ENCODE peak calls at places on chromosomes 2 and 18, in seven cellular contexts. Y is ovary, R is right lobe of liver, A is IMR-90, X is vagina, G is tibial nerve, T is gastrocnemius medialis. O is an unnamed sample. For H3K4me1, the result is how much of the 10 kb centered on the place peaks cover.

GRCh38 chr2:192246297-192246696 is 51.6 kb upstream of the TMEFF2 start:
- DNase-seq in Y (no peak), R (no peak), A (no peak), X (no peak), G (no peak), T (no peak), O (no peak)

GRCh38 chr2:11505652-11506610 is 27.9 kb upstream of the GREB1 start:
- DNase-seq in Y (no peak), R (no peak), A (no peak), X (no peak), G (no peak), T (no peak), O (no peak)

GRCh38 chr2:112181571-112182290 is 43.5 kb downstream of the FBLN7 start:
- DNase-seq in Y (no peak), R (no peak), A (no peak), X (peak), G (no peak), T (no peak), O (no peak)

GRCh38 chr2:127201452-127201851 is 18.6 kb downstream of the CYP27C1 start:
- DNase-seq in Y (no peak), R (no peak), A (no peak), X (no peak), G (no peak), T (no peak), O (no peak)

GRCh38 chr18:49247786-49248185 is 212.7 kb downstream of the DYM start:
- DNase-seq in Y (no peak), R (no peak), A (peak), X (no peak), G (no peak), T (no peak), O (no peak)

GRCh38 chr18:45254683-45255082 is 360.6 kb upstream of the SLC14A2 start:
- DNase-seq in Y (peak), R (no peak), A (no peak), X (no peak), G (no peak), T (peak), O (no peak)

GRCh38 chr2:198314559-198315153 is 510.3 kb downstream of the PLCL1 start:
- DNase-seq in Y (no peak), R (no peak), A (peak), X (no peak), G (peak), T (no peak), O (no peak)

GRCh38 chr18:2787225-2787624 is 59.6 kb upstream of the EMILIN2 start:
- DNase-seq in Y (no peak), R (no peak), A (no peak), X (no peak), G (no peak), T (no peak), O (no peak)

GRCh38 chr2:61181382-61182058 is 19.5 kb downstream of the C2orf74 start:
- DNase-seq in Y (no peak), R (no peak), A (no peak), X (no peak), G (no peak), T (no peak), O (no peak)

GRCh38 chr18:23245461-23245860 is 110.2 kb downstream of the CABLES1 start:
- DNase-seq in Y (no peak), R (no peak), A (no peak), X (no peak), G (no peak), T (no peak), O (no peak)

GRCh38 chr2:149023091-149023490 is 15.4 kb upstream of the LYPD6B start:
- DNase-seq in Y (no peak), R (no peak), A (no peak), X (no peak), G (no peak), T (no peak), O (no peak)

GRCh38 chr2:101040761-101041160 is 38.7 kb downstream of the RPL31 start:
- DNase-seq in Y (no peak), R (no peak), A (no peak), X (no peak), G (no peak), T (no peak), O (no peak)

GRCh38 chr2:9335322-9335754 is 88.0 kb downstream of the ITGB1BP1 start:
- DNase-seq in Y (no peak), R (peak), A (no peak), X (no peak), G (no peak), T (no peak), O (no peak)

GRCh38 chr2:42110287-42110973 is 58.7 kb upstream of the EML4 start:
- DNase-seq in Y (no peak), R (no peak), A (peak), X (no peak), G (no peak), T (no peak), O (no peak)

GRCh38 chr18:73942081-73942625 is 205.5 kb downstream of the FBXO15 start:
- DNase-seq in Y (no peak), R (no peak), A (no peak), X (no peak), G (no peak), T (no peak), O (no peak)

GRCh38 chr18:29123706-29124530 is 947.0 kb upstream of the CDH2 start:
- DNase-seq in Y (no peak), R (no peak), A (no peak), X (no peak), G (no peak), T (no peak), O (no peak)

GRCh38 chr18:75694292-75694691 is 266.8 kb upstream of the SMIM21 start:
- DNase-seq in Y (no peak), R (no peak), A (no peak), X (no peak), G (no peak), T (no peak), O (no peak)

GRCh38 chr18:53283708-53284107 is 940.8 kb downstream of the MBD2 start:
- DNase-seq in Y (no peak), R (no peak), A (no peak), X (no peak), G (no peak), T (no peak), O (no peak)

DNA sequence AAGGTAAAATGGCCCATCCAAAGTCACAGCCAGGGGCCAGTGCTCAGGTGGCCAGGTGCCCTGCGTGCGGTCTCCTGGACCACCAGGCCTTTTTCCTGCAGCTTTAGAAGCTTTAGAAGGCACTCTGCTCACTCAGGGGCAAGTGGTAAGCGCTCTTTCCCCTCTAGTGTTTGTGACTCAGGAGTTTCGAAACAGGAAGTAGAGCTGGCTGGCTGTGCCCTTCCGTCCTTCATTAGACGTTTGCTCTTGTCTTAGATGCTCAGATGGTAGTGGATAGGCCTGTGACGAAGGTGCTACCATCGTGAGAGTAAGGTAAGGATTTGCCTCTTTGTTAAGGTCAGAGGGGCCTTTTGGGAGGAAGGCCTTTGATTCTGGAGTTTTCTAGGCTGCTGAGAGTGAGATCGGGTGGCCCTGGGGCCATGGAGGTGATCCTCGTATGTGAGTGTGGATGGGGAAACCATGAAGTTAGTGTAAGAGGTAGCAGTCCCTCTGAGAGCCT is at the start of gene CASP8:
- DNase-seq in Y (no peak), R (no peak), A (peak), X (no peak), G (peak), T (peak), O (no peak)
- H3K4me3 ChIP-seq in Y (no peak), R (peak), A (no peak), X (peak), G (peak), T (no peak), O (peak)

GRCh38 chr2:37654419-37654818 is 17.0 kb downstream of the CDC42EP3 start:
- DNase-seq in Y (no peak), R (no peak), A (no peak), X (no peak), G (no peak), T (peak), O (no peak)
- TF ChIP-seq POLR2A in Y (no peak), R (no peak), A (no peak), X (no peak), G (no peak), T (no peak), O (no peak)

GRCh38 chr2:27493948-27494283 is 1.1 kb downstream of the FNDC4 start:
- DNase-seq in Y (no peak), R (no peak), A (no peak), X (no peak), G (no peak), T (no peak), O (no peak)
- H3K4me1 ChIP-seq in Y (under half), R (under half), A (under half), X (under half), G (under half), T (under half), O (under half)

DNA sequence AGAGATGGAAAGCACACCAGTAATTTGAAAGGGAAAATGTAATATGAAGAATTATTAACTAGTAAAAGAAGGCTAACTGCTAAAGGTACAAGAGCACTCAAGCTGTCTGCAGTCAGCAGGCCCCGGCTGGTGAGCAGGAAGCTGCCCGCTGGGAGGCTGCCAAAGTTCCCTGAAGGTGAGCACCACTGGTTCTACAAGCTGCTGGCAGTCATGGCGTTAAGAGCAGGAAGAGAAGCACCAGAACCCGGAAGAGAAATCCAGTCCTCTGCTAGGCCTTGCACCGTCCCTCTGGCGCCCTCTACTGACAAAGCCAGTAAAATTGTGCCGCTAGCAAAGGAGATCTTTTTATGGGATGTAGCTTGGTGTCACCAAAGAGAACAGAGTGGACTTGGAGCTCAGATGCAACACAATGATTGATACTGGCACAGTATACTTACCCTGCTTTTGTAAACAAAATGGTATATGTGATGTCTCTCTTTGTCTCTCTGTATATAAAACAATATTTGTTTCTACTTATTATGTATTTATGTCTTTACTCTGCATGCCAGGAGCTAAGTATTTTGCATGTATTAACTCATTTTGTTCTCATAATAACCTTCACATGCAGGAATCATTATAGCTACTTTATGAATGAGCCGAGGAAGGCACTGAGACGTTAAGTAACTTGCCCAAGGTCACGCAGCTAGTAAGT is 28.1 kb upstream of the CASP8 start:
- DNase-seq in Y (peak), R (peak), A (peak), X (peak), G (peak), T (peak), O (peak)
- H3K4me3 ChIP-seq in Y (no peak), R (peak), A (no peak), X (no peak), G (no peak), T (no peak), O (peak)

GRCh38 chr2:110677530-110678456 is at the start of gene BUB1:
- DNase-seq in Y (peak), R (peak), A (peak), X (no peak), G (peak), T (peak), O (peak)
- TF ChIP-seq POLR2A in Y (peak), R (peak), A (peak), X (no peak), G (peak), T (peak), O (peak)

DNA sequence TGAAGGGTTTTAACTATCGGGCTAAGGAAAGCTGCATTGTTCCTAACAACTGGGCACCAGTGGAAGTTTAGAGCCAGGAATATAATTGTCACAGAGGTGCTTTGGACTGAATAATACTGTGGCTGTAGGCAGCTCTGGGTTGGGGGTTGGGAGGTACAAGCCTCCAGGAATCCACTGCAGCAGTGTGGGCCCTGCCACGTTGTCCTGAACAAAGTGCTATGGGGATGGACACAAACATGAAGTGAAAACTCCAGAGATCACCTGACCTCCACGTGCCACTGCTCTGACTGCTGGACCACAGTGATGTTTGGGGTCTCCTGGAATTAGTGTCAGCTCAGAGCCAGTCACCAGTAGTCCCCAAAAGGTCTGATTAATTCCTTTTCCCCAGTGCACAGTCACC is 110.9 kb downstream of the BCL2 start:
- DNase-seq in Y (no peak), R (no peak), A (no peak), X (no peak), G (no peak), T (no peak), O (no peak)
- H3K4me1 ChIP-seq in Y (under half), R (under half), A (under half), X (under half), G (under half), T (under half), O (under half)